ENCODE peak calls at places on chromosomes 13 and 19, in five cellular contexts. Y is cardiac muscle cell, L is heart left ventricle, I is sigmoid colon, J is breast epithelium. Q is an unnamed sample.

GRCh38 chr13:74929436-74929835 is 552.5 kb downstream of the TBC1D4 start:
- DNase-seq in I (no peak), L (no peak), J (no peak), Y (no peak), Q (no peak)

GRCh38 chr19:3683405-3683865 is 16.8 kb downstream of the PIP5K1C start:
- DNase-seq in Y (peak; percentile 76), I (no peak), L (peak; percentile 80), J (no peak), Q (no peak)

GRCh38 chr13:50129065-50129922 is 114.0 kb downstream of the KCNRG start:
- DNase-seq in L (no peak), J (no peak), Y (peak; percentile 27), I (no peak), Q (no peak)

GRCh38 chr13:30071890-30072817 is 221.7 kb upstream of the UBL3 start:
- DNase-seq in J (no peak), L (no peak), I (no peak), Y (no peak), Q (peak; percentile 99)

GRCh38 chr19:50626011-50626410 is 13.7 kb downstream of the SYT3 start:
- DNase-seq in L (no peak), J (no peak), Y (no peak), I (no peak), Q (no peak)

GRCh38 chr19:34066007-34066656 is 106.2 kb upstream of the LSM14A start:
- DNase-seq in I (no peak), Y (no peak), L (no peak), J (no peak), Q (no peak)

GRCh38 chr13:45086484-45086883 is 33.8 kb upstream of the GTF2F2 start:
- DNase-seq in Y (peak; percentile 25), L (no peak), J (no peak), I (no peak), Q (no peak)

GRCh38 chr13:106649495-106649894 is 81.6 kb upstream of the ARGLU1 start:
- DNase-seq in L (no peak), I (no peak), J (no peak), Y (peak; percentile 0), Q (peak; percentile 84)

GRCh38 chr19:19056636-19057275 is 7.0 kb upstream of the SLC25A42 start:
- DNase-seq in J (no peak), Y (no peak), I (no peak), L (no peak), Q (no peak)

GRCh38 chr13:50080158-50080855 is 65.1 kb downstream of the KCNRG start:
- DNase-seq in Y (peak; percentile 63), L (peak; percentile 23), I (peak; percentile 70), J (no peak), Q (peak; percentile 35)

GRCh38 chr13:98571955-98572662 is 4.8 kb downstream of the STK24 start:
- DNase-seq in Y (no peak), J (no peak), L (no peak), I (no peak), Q (peak; percentile 86)
- H3K4me1 ChIP-seq in Y (peaks cover 36% of the 10 kb centered on the region), J (peaks cover 4% of the 10 kb centered on the region), L (peaks cover 66% of the 10 kb centered on the region), I (peaks cover 47% of the 10 kb centered on the region), Q (peaks cover 8% of the 10 kb centered on the region)

GRCh38 chr13:77014906-77015685 is 11.9 kb downstream of the FBXL3 start:
- DNase-seq in J (no peak), L (no peak), Y (no peak), I (no peak), Q (no peak)

GRCh38 chr13:77016888-77017623 is 9.9 kb downstream of the FBXL3 start:
- DNase-seq in L (no peak), Y (no peak), I (no peak), J (no peak), Q (no peak)

GRCh38 chr13:77016241-77016812 is 10.6 kb downstream of the FBXL3 start:
- DNase-seq in I (no peak), L (no peak), J (no peak), Y (peak; percentile 13), Q (peak; percentile 39)

GRCh38 chr13:77009011-77009410 is 17.1 kb downstream of the CLN5 start:
- DNase-seq in L (no peak), I (no peak), Y (no peak), J (no peak), Q (peak; percentile 27)

GRCh38 chr13:77013853-77014542 is 13.0 kb downstream of the FBXL3 start:
- DNase-seq in I (no peak), J (no peak), L (no peak), Y (no peak), Q (no peak)
- H3K27ac ChIP-seq in I (no peak overlapping the region), J (no peak overlapping the region), L (no peak overlapping the region), Y (no peak overlapping the region), Q (no peak overlapping the region)

DNA sequence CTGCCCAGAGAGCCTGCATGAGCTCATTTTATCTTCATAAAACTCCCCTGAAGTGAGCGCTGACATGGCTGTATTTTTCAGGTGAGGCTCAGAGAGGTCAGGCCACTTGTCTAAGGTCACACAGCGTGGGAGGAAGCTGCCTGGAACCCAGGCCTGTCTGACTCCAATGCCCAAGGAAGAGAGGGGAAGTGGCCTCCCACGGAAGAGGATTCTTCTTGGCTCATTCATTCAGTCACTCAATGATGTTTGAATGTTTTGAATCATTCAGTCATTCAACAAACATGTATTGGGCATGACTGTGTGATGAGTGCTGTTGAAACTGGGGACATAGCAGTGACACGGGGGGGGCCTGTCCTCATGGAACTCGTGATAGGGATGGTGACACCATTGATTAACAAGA is 12.0 kb downstream of the ACTL9 start:
- DNase-seq in J (no peak), I (no peak), L (no peak), Y (no peak), Q (no peak)
- H3K27me3 ChIP-seq in J (peaks cover 17% of the 10 kb centered on the region), I (no peaks in the 10 kb centered on the region), L (no peaks in the 10 kb centered on the region), Y (no peaks in the 10 kb centered on the region), Q (no peaks in the 10 kb centered on the region)

GRCh38 chr19:54339646-54340358 is 840 bp upstream of the LILRA4 start:
- DNase-seq in J (no peak), L (no peak), I (no peak), Y (no peak), Q (no peak)
- H3K4me1 ChIP-seq in J (no peaks in the 10 kb centered on the region), L (no peaks in the 10 kb centered on the region), I (no peaks in the 10 kb centered on the region), Y (no peaks in the 10 kb centered on the region), Q (no peaks in the 10 kb centered on the region)

GRCh38 chr19:21593934-21594844 is 88.8 kb downstream of the ZNF429 start:
- DNase-seq in L (peak; percentile 41), I (no peak), Y (no peak), J (no peak), Q (no peak)

GRCh38 chr19:21593008-21593427 is 87.6 kb downstream of the ZNF429 start:
- DNase-seq in L (no peak), I (no peak), Y (no peak), J (no peak), Q (no peak)

GRCh38 chr19:21590868-21591267 is 85.5 kb downstream of the ZNF429 start:
- DNase-seq in Y (no peak), J (no peak), I (no peak), L (no peak), Q (no peak)

GRCh38 chr19:21595185-21595584 is 89.8 kb downstream of the ZNF429 start:
- DNase-seq in Y (no peak), L (no peak), J (no peak), I (no peak), Q (no peak)
- H3K27ac ChIP-seq in Y (no peak overlapping the region), L (no peak overlapping the region), J (no peak overlapping the region), I (no peak overlapping the region), Q (no peak overlapping the region)